ENCODE peak calls at places on chromosomes 4 and X, in nine cellular contexts. F, G, Y, U, J, P, D, R and T are unnamed samples.

GRCh38 chr4:105714071-105714521 is 5.5 kb downstream of the GSTCD start:
- DNase-seq in F (no peak), G (peak; percentile 29), Y (peak; percentile 32), U (no peak), J (peak; percentile 6), P (peak; percentile 18), D (no peak), R (no peak), T (peak; percentile 26)

GRCh38 chrX:10110984-10111363 is 45.8 kb upstream of the CLCN4 start:
- DNase-seq in F (no peak), G (no peak), Y (no peak), U (no peak), J (no peak), P (no peak), D (no peak), R (no peak), T (peak; percentile 54)

GRCh38 chrX:114127411-114128025 is 456.4 kb upstream of the HTR2C start:
- DNase-seq in F (no peak), G (no peak), Y (no peak), U (peak; percentile 57), J (no peak), P (no peak), D (no peak), R (no peak), T (no peak)

GRCh38 chr4:53598901-53599300 is 7.6 kb upstream of the LNX1 start:
- DNase-seq in F (no peak), G (peak; percentile 20), Y (no peak), U (no peak), J (peak; percentile 29), P (no peak), D (no peak), R (no peak), T (no peak)

GRCh38 chr4:84673475-84674230 is 90.7 kb downstream of the CDS1 start:
- DNase-seq in F (no peak), G (peak; percentile 95), Y (peak; percentile 76), U (no peak), J (peak; percentile 88), P (peak; percentile 94), D (no peak), R (no peak), T (no peak)

GRCh38 chr4:127732623-127733199 is 2.5 kb downstream of the SLC25A31 start:
- DNase-seq in F (peak; percentile 16), G (peak; percentile 70), Y (peak; percentile 27), U (no peak), J (peak; percentile 65), P (peak; percentile 55), D (no peak), R (no peak), T (peak; percentile 56)

GRCh38 chrX:130105226-130105625 is 5.1 kb downstream of the ELF4 start:
- DNase-seq in F (no peak), G (no peak), Y (no peak), U (no peak), J (no peak), P (no peak), D (no peak), R (no peak), T (no peak)

GRCh38 chr4:65592089-65592488 is 78.2 kb downstream of the EPHA5 start:
- DNase-seq in F (no peak), G (no peak), Y (no peak), U (no peak), J (no peak), P (no peak), D (no peak), R (no peak), T (no peak)

GRCh38 chrX:103343105-103343504 is 13.1 kb downstream of the TCEAL7 start:
- DNase-seq in F (no peak), G (peak; percentile 66), Y (peak; percentile 28), U (no peak), J (peak; percentile 57), P (peak; percentile 63), D (no peak), R (no peak), T (peak; percentile 20)

GRCh38 chr4:183155450-183156184 is 56.6 kb downstream of the WWC2 start:
- DNase-seq in F (no peak), G (no peak), Y (no peak), U (no peak), J (no peak), P (no peak), D (no peak), R (no peak), T (no peak)

GRCh38 chrX:44975666-44976263 is 102.8 kb downstream of the KDM6A start:
- DNase-seq in F (peak; percentile 22), G (no peak), Y (peak; percentile 63), U (no peak), J (no peak), P (no peak), D (no peak), R (no peak), T (no peak)

GRCh38 chr4:15144967-15145295 is 142.7 kb downstream of the CPEB2 start:
- DNase-seq in F (no peak), G (no peak), Y (no peak), U (no peak), J (no peak), P (no peak), D (no peak), R (no peak), T (no peak)

GRCh38 chr4:6367313-6367945 is 97.8 kb downstream of the WFS1 start:
- DNase-seq in F (no peak), G (no peak), Y (no peak), U (no peak), J (no peak), P (no peak), D (no peak), R (no peak), T (no peak)

GRCh38 chr4:61950625-61951024 is 750.5 kb downstream of the ADGRL3 start:
- DNase-seq in F (no peak), G (no peak), Y (no peak), U (no peak), J (no peak), P (no peak), D (no peak), R (no peak), T (no peak)

GRCh38 chrX:120485562-120486520 is 16.7 kb upstream of the LAMP2 start:
- DNase-seq in F (peak; percentile 75), G (peak; percentile 82), Y (peak; percentile 76), U (peak; percentile 85), J (peak; percentile 89), P (peak; percentile 87), D (peak; percentile 48), R (peak; percentile 71), T (peak; percentile 35)

GRCh38 chr4:150010525-150011126 is 67.6 kb upstream of the DCLK2 start:
- DNase-seq in F (no peak), G (peak; percentile 81), Y (peak; percentile 52), U (no peak), J (peak; percentile 80), P (peak; percentile 74), D (peak; percentile 37), R (peak; percentile 36), T (peak; percentile 15)

GRCh38 chr4:3255611-3256186 is 6.7 kb downstream of the MSANTD1 start:
- DNase-seq in F (peak; percentile 3), G (no peak), Y (no peak), U (peak; percentile 54), J (no peak), P (no peak), D (no peak), R (peak; percentile 14), T (no peak)

GRCh38 chr4:1201851-1202525 is 29.6 kb upstream of the SPON2 start:
- DNase-seq in F (peak; percentile 67), G (peak; percentile 91), Y (no peak), U (peak; percentile 96), J (peak; percentile 95), P (peak; percentile 98), D (no peak), R (peak; percentile 49), T (no peak)

GRCh38 chrX:17494231-17494630 is 119.2 kb downstream of the NHS start:
- DNase-seq in F (no peak), G (no peak), Y (no peak), U (no peak), J (no peak), P (no peak), D (no peak), R (no peak), T (no peak)

GRCh38 chr4:76781698-76782595 is 116.0 kb downstream of the SOWAHB start:
- DNase-seq in F (peak; percentile 48), G (peak; percentile 99), Y (peak; percentile 100), U (no peak), J (peak; percentile 79), P (peak; percentile 96), D (no peak), R (no peak), T (no peak)

GRCh38 chrX:152915541-152916241 is 17.8 kb downstream of the ZNF185 start:
- DNase-seq in F (no peak), G (peak; percentile 48), Y (peak; percentile 20), U (no peak), J (peak; percentile 32), P (peak; percentile 63), D (peak; percentile 52), R (no peak), T (peak; percentile 75)

GRCh38 chrX:5876984-5877655 is 351.5 kb downstream of the NLGN4X start:
- DNase-seq in F (no peak), G (peak; percentile 0), Y (peak; percentile 30), U (no peak), J (no peak), P (peak; percentile 4), D (peak; percentile 34), R (no peak), T (no peak)
- TF ChIP-seq CTCF in F (peak; percentile 20), G (no peak), Y (peak; percentile 77), U (no peak), J (no peak), P (peak; percentile 40), D (peak; percentile 47), R (peak; percentile 26), T (peak; percentile 39)

DNA sequence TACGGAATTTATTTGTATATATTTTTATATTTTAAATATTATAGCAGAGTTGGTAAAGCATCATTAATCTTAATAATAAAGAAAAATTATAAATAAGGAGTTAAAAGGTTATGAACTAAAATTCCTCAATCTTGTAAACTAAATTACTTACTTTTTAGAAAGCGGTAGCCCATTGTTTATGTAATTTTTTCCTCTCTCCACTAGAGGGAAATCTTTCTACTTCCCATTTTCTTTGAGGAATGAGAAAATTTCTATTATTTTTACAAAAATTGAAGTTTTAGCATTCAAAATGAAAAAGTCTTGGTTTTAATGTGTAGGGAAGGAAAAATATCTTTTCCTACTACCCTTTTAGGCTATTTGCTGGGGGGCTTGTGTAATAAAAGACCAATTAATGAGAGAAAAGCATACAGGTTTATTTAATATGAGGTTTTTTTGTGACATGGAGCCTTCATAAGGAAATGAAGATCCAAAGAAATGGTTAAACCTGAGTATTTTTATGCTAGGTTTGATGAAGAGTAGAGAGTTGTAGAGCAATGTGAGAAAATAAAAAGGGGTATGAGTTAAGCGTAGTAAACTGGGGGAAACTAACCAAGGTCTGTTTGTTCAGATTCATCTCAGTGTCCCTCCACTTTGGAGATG is 68.7 kb upstream of the ADAD1 start:
- DNase-seq in F (no peak), G (peak; percentile 31), Y (no peak), U (no peak), J (peak; percentile 22), P (peak; percentile 26), D (no peak), R (no peak), T (no peak)
- TF ChIP-seq CTCF in F (peak; percentile 30), G (peak; percentile 47), Y (peak; percentile 53), U (no peak), J (peak; percentile 56), P (peak; percentile 56), D (peak; percentile 80), R (no peak), T (peak; percentile 13)

GRCh38 chrX:125422986-125423385 is 103.3 kb downstream of the TEX13C start:
- DNase-seq in F (no peak), G (no peak), Y (no peak), U (no peak), J (no peak), P (no peak), D (no peak), R (no peak), T (no peak)
- TF ChIP-seq CTCF in F (no peak), G (no peak), Y (no peak), U (no peak), J (no peak), P (no peak), D (no peak), R (no peak), T (no peak)

GRCh38 chrX:154981116-154981411 is 41.5 kb downstream of the F8 start:
- DNase-seq in F (peak; percentile 62), G (no peak), Y (no peak), U (no peak), J (no peak), P (no peak), D (no peak), R (no peak), T (no peak)
- TF ChIP-seq CTCF in F (no peak), G (no peak), Y (no peak), U (no peak), J (no peak), P (no peak), D (no peak), R (no peak), T (no peak)